ENCODE peak calls at places on chromosomes 1 and 21, in four cellular contexts. W is prostate gland, S is spleen, L is Panc1. I is an unnamed sample.

GRCh38 chr1:78009836-78010235 is 5.1 kb downstream of the DNAJB4 start:
- DNase-seq in W (no peak), S (no peak), L (no peak), I (no peak)

GRCh38 chr1:175471039-175471800 is 272.2 kb downstream of the TNR start:
- DNase-seq in W (peak; percentile 33), S (no peak), L (peak; percentile 28), I (no peak)

GRCh38 chr1:31013187-31013864 is 52.2 kb downstream of the PUM1 start:
- DNase-seq in W (no peak), S (no peak), L (no peak), I (no peak)

GRCh38 chr21:17818158-17819113 is 720 bp downstream of the C21orf91 start:
- DNase-seq in W (peak; percentile 59), S (peak; percentile 93), L (no peak), I (no peak)

GRCh38 chr1:211775208-211775607 is 55.4 kb downstream of the LPGAT1 start:
- DNase-seq in W (no peak), S (no peak), L (no peak), I (no peak)

GRCh38 chr1:209222826-209223225 is 360.7 kb upstream of the CAMK1G start:
- DNase-seq in W (no peak), S (no peak), L (no peak), I (no peak)

GRCh38 chr21:33399821-33400220 is 3.4 kb upstream of the IFNGR2 start:
- DNase-seq in W (no peak), S (no peak), L (no peak), I (no peak)

GRCh38 chr1:237303929-237304328 is 261.9 kb downstream of the RYR2 start:
- DNase-seq in W (no peak), S (no peak), L (no peak), I (no peak)

GRCh38 chr21:45113543-45113942 is 39.2 kb downstream of the ADARB1 start:
- DNase-seq in W (no peak), S (no peak), L (no peak), I (no peak)

GRCh38 chr1:207084701-207085180 is 3.9 kb upstream of the C4BPB start:
- DNase-seq in W (peak; percentile 36), S (no peak), L (peak; percentile 47), I (no peak)

DNA sequence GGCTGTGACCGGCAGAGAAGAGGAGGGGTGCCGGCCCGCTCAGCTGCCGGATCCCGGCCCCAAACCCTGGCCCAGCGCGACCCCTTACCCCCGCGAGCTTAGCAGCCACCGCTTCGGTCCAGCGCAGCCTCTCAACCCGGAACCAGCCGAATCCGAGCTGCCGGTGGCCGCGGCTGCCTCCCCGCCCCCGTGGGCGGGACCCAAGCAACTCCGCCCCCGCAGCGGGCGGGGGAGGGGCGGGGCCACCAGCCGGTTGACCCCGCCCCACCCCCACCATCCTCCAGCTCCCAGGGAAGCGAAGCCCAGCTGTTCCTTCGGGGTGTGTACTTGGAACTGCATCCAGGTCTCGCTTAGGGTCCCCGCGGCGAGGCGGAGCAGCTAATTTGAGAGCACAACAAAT is at the start of gene TRIM62:
- DNase-seq in W (peak; percentile 86), S (peak; percentile 95), L (no peak), I (peak; percentile 90)
- TF ChIP-seq POLR2AphosphoS5 in W (peak; percentile 58), S (peak; percentile 76), L (no peak), I (peak; percentile 60)

DNA sequence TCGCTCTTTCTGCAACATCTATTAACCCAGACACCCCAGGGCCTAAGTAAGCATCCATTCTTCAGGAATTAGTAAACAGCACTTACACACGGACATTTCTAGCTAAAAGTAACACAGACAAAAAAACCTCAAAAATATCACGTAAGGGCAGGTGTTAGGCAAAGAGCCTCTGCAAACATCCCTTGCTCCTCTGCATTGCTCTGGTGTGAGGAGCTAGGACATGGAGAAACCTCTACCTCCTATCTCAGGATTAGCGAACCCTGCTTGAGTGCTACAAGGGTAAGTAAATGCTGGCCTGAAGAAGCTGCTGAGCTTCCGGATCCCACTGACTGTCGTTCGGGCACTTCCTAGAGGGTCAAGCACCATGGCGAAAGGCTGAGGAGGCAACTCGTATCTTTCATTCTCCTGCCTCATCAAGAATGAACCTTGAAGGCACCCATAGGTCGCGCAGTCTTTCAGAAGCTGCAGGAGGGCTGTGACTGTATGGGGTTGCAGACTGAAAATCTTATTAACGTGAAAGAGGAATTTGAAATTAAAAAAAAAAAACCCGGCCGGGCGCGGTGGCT is 2.1 kb downstream of the PTGER3 start:
- DNase-seq in W (no peak), S (no peak), L (no peak), I (no peak)
- H3K4me3 ChIP-seq in W (no peak overlapping the region), S (no peak overlapping the region), L (no peak overlapping the region), I (no peak overlapping the region)

GRCh38 chr1:232456720-232457119 is 173.2 kb downstream of the SIPA1L2 start:
- DNase-seq in W (no peak), S (no peak), L (no peak), I (no peak)
- H3K27ac ChIP-seq in W (no peak overlapping the region), S (no peak overlapping the region), L (no peak overlapping the region), I (no peak overlapping the region)

GRCh38 chr1:51915958-51916357 is 37.4 kb upstream of the NRDC start:
- DNase-seq in W (no peak), S (no peak), L (no peak), I (no peak)
- TF ChIP-seq POLR2AphosphoS5 in W (no peak), S (no peak), L (no peak), I (no peak)

GRCh38 chr21:31203371-31204054 is 140.5 kb downstream of the TIAM1 start:
- DNase-seq in W (no peak), S (no peak), L (no peak), I (no peak)

GRCh38 chr21:31204801-31205200 is 139.3 kb downstream of the TIAM1 start:
- DNase-seq in W (no peak), S (no peak), L (no peak), I (no peak)

GRCh38 chr21:31201548-31201947 is 142.5 kb downstream of the TIAM1 start:
- DNase-seq in W (no peak), S (no peak), L (no peak), I (no peak)

GRCh38 chr21:31198575-31198974 is 145.5 kb downstream of the TIAM1 start:
- DNase-seq in W (peak; percentile 23), S (no peak), L (peak; percentile 33), I (no peak)

DNA sequence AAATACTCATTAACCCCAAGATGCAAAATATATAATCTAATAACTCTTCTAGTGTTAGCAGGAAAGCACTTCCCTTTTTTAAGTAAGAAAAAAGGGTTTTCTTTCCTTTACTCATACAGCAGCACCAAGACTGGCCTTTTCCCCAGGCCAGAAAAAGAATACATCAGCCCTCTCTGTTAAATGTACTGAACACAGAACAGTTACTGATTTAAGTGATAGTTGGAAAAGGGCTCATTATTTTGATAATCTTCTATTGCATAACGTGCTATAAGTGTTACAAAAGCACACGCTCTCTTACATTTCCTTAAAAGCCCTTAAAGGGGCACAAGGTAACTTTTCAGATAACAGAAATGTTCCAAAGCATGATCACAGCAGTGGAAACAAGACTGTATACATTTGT is 142.9 kb downstream of the TIAM1 start:
- DNase-seq in W (no peak), S (no peak), L (no peak), I (no peak)
- H3K4me3 ChIP-seq in W (no peak overlapping the region), S (no peak overlapping the region), L (no peak overlapping the region), I (no peak overlapping the region)

GRCh38 chr21:28067015-28067414 is 925.7 kb downstream of the LTN1 start:
- DNase-seq in W (no peak), S (no peak), L (no peak), I (no peak)

GRCh38 chr21:28072601-28073000 is 920.1 kb downstream of the LTN1 start:
- DNase-seq in W (no peak), S (no peak), L (no peak), I (no peak)

GRCh38 chr21:28066051-28066450 is 926.6 kb downstream of the LTN1 start:
- DNase-seq in W (no peak), S (no peak), L (no peak), I (no peak)

GRCh38 chr21:28069446-28069845 is 923.2 kb downstream of the LTN1 start:
- DNase-seq in W (no peak), S (no peak), L (no peak), I (no peak)

GRCh38 chr21:28068455-28069358 is 924.0 kb downstream of the LTN1 start:
- DNase-seq in W (no peak), S (no peak), L (no peak), I (no peak)
- H3K27ac ChIP-seq in W (no peak overlapping the region), S (no peak overlapping the region), L (no peak overlapping the region), I (no peak overlapping the region)

I was measured in vagina.